ENCODE peak calls at places on chromosomes 7 and 10, in four cellular contexts. H is stimulated activated CD4-positive, alpha-beta T cell treated with anti-CD3 and anti-CD28 coated beads, Interleukin-12 subunit alpha, Interleukin-12 subunit beta, amount 100 ng/mL, for 48 hours; I is SHP77 treated with DMSO at 0.1 percent for 48 hours; Q is aorta. N is an unnamed sample.

GRCh38 chr10:35328404-35329037 is 7.8 kb upstream of the CCNY start:
- DNase-seq in H (no peak), I (no peak), Q (no peak), N (no peak)

GRCh38 chr10:59387951-59388431 is 25.6 kb upstream of the FAM13C start:
- DNase-seq in H (no peak), I (no peak), Q (peak; percentile 54), N (no peak)

GRCh38 chr7:29296421-29296820 is 101.8 kb downstream of the CHN2 start:
- DNase-seq in H (no peak), I (no peak), Q (no peak), N (no peak)

GRCh38 chr10:106436123-106436740 is 728.3 kb downstream of the SORCS1 start:
- DNase-seq in H (no peak), I (no peak), Q (no peak), N (no peak)

GRCh38 chr10:29689001-29689400 is 54.2 kb upstream of the SVIL start:
- DNase-seq in H (no peak), I (no peak), Q (no peak), N (peak; percentile 33)

GRCh38 chr7:129707910-129708490 is 96.5 kb downstream of the NRF1 start:
- DNase-seq in H (no peak), I (no peak), Q (no peak), N (no peak)

GRCh38 chr10:127853868-127854768 is 38.6 kb downstream of the CLRN3 start:
- DNase-seq in H (peak; percentile 20), I (peak; percentile 1), Q (peak; percentile 72), N (peak; percentile 45)

GRCh38 chr7:124752310-124752709 is 13.3 kb downstream of the GPR37 start:
- DNase-seq in H (no peak), I (no peak), Q (no peak), N (no peak)

GRCh38 chr10:11853468-11853867 is 30.3 kb downstream of the PROSER2 start:
- DNase-seq in H (no peak), I (no peak), Q (no peak), N (no peak)

GRCh38 chr7:158409120-158409519 is 178.5 kb downstream of the PTPRN2 start:
- DNase-seq in H (no peak), I (no peak), Q (no peak), N (no peak)

GRCh38 chr7:77743518-77743917 is 47.3 kb downstream of the RSBN1L start:
- DNase-seq in H (no peak), I (no peak), Q (no peak), N (no peak)

GRCh38 chr10:18618995-18619394 is 32.4 kb downstream of the NSUN6 start:
- DNase-seq in H (no peak), I (no peak), Q (no peak), N (no peak)

GRCh38 chr7:112515989-112516388 is 35.2 kb downstream of the LSMEM1 start:
- DNase-seq in H (no peak), I (no peak), Q (no peak), N (no peak)

GRCh38 chr7:157271315-157271990 is 65.4 kb upstream of the DNAJB6 start:
- DNase-seq in H (no peak), I (no peak), Q (no peak), N (no peak)

GRCh38 chr10:76026176-76026771 is 594.9 kb downstream of the LRMDA start:
- DNase-seq in H (no peak), I (no peak), Q (no peak), N (no peak)

GRCh38 chr10:133258066-133258817 is 18.4 kb downstream of the ADAM8 start:
- DNase-seq in H (no peak), I (no peak), Q (no peak), N (no peak)

GRCh38 chr7:44288811-44289340 is 36.5 kb downstream of the CAMK2B start:
- DNase-seq in H (no peak), I (no peak), Q (peak; percentile 33), N (no peak)

GRCh38 chr10:43816351-43817321 is 168.0 kb upstream of the ZNF32 start:
- DNase-seq in H (peak; percentile 73), I (no peak), Q (peak; percentile 67), N (no peak)

GRCh38 chr7:40810274-40810673 is 675.5 kb downstream of the SUGCT start:
- DNase-seq in H (no peak), I (no peak), Q (no peak), N (no peak)

GRCh38 chr7:143398616-143399015 is 10.0 kb downstream of the EPHA1 start:
- DNase-seq in H (no peak), I (no peak), Q (no peak), N (no peak)

GRCh38 chr7:125747966-125748365 is 818.3 kb upstream of the POT1 start:
- DNase-seq in H (no peak), I (no peak), Q (no peak), N (no peak)

GRCh38 chr10:53111529-53111928 is 338.9 kb upstream of the MBL2 start:
- DNase-seq in H (no peak), I (peak; percentile 2), Q (no peak), N (no peak)

GRCh38 chr10:119410361-119411116 is 132.0 kb downstream of the RGS10 start:
- DNase-seq in H (no peak), I (no peak), Q (no peak), N (no peak)

GRCh38 chr7:22728416-22729029 is 1.5 kb downstream of the IL6 start:
- DNase-seq in H (no peak), I (no peak), Q (no peak), N (no peak)

GRCh38 chr10:107971411-107971810 is 806.9 kb upstream of the SORCS1 start:
- DNase-seq in H (no peak), I (no peak), Q (no peak), N (no peak)

GRCh38 chr10:126153686-126154628 is 234.3 kb downstream of the ADAM12 start:
- DNase-seq in H (no peak), I (no peak), Q (no peak), N (no peak)

GRCh38 chr10:5645375-5645774 is 21.0 kb downstream of the ASB13 start:
- DNase-seq in H (no peak), I (no peak), Q (no peak), N (no peak)

GRCh38 chr10:87534173-87534858 is 29.6 kb downstream of the MINPP1 start:
- DNase-seq in H (no peak), I (no peak), Q (no peak), N (no peak)

GRCh38 chr7:155296788-155297516 is 726 bp upstream of the INSIG1 start:
- DNase-seq in H (peak; percentile 75), I (peak; percentile 16), Q (peak; percentile 77), N (no peak)

GRCh38 chr10:121696854-121697253 is 98.6 kb upstream of the FGFR2 start:
- DNase-seq in H (no peak), I (peak; percentile 9), Q (no peak), N (no peak)

GRCh38 chr7:117669818-117670217 is 190.0 kb downstream of the CFTR start:
- DNase-seq in H (no peak), I (no peak), Q (no peak), N (no peak)

GRCh38 chr10:89702121-89702480 is 711 bp downstream of the KIF20B start:
- DNase-seq in H (no peak), I (no peak), Q (no peak), N (peak; percentile 30)

GRCh38 chr7:128830231-128831177 is at the start of gene FLNC:
- DNase-seq in H (peak; percentile 8), I (no peak), Q (peak; percentile 76), N (no peak)

GRCh38 chr10:59265140-59265539 is 88.7 kb downstream of the PHYHIPL start:
- DNase-seq in H (no peak), I (no peak), Q (no peak), N (no peak)